ENCODE peak calls at places on chromosome 13, in ten cellular contexts. S is transverse colon, F is body of pancreas, R is neural progenitor cell, Y is IMR-90, C is right cardiac atrium, Q is heart left ventricle, M is heart right ventricle, P is mucosa of descending colon, J is uterus. T is an unnamed sample. For H3K4me1, the result is how much of the 10 kb centered on the place peaks cover.

GRCh38 chr13:74047925-74048324 is 86.3 kb downstream of the KLF12 start:
- DNase-seq in S (peak), F (no peak), R (peak), Y (no peak), C (no peak), Q (no peak), M (no peak), P (no peak), J (no peak), T (no peak)

GRCh38 chr13:59584902-59585670 is 578.6 kb downstream of the DIAPH3 start:
- DNase-seq in S (no peak), F (no peak), R (no peak), Y (no peak), C (no peak), Q (no peak), M (no peak), P (no peak), J (no peak), T (no peak)

GRCh38 chr13:79918620-79919019 is 422.3 kb downstream of the SPRY2 start:
- DNase-seq in S (no peak), F (no peak), R (peak), Y (no peak), C (no peak), Q (no peak), M (no peak), P (no peak), J (no peak), T (no peak)

GRCh38 chr13:46613409-46614049 is 60.6 kb downstream of the LRCH1 start:
- DNase-seq in S (no peak), F (no peak), R (no peak), Y (peak), C (no peak), Q (no peak), M (no peak), P (no peak), J (no peak), T (no peak)

GRCh38 chr13:111566567-111566966 is 246.1 kb downstream of the TEX29 start:
- DNase-seq in S (no peak), F (no peak), R (no peak), Y (no peak), C (no peak), Q (no peak), M (no peak), P (no peak), J (no peak), T (no peak)

GRCh38 chr13:26185720-26186119 is 36.4 kb downstream of the RNF6 start:
- DNase-seq in S (no peak), F (no peak), R (no peak), Y (peak), C (no peak), Q (no peak), M (no peak), P (no peak), J (no peak), T (no peak)

GRCh38 chr13:39910833-39911232 is 255.4 kb downstream of the COG6 start:
- DNase-seq in S (no peak), F (no peak), R (no peak), Y (no peak), C (peak), Q (no peak), M (peak), P (no peak), J (no peak), T (peak)

GRCh38 chr13:50365683-50366391 is 350.6 kb downstream of the KCNRG start:
- DNase-seq in S (peak), F (peak), R (no peak), Y (no peak), C (no peak), Q (no peak), M (no peak), P (no peak), J (no peak), T (no peak)

GRCh38 chr13:100300708-100301107 is 211.8 kb downstream of the PCCA start:
- DNase-seq in S (no peak), F (no peak), R (peak), Y (no peak), C (no peak), Q (no peak), M (no peak), P (no peak), J (no peak), T (no peak)

GRCh38 chr13:40986328-40986856 is 32.7 kb downstream of the ELF1 start:
- DNase-seq in S (no peak), F (peak), R (no peak), Y (peak), C (no peak), Q (no peak), M (no peak), P (no peak), J (no peak), T (no peak)
- H3K4me1 ChIP-seq in S (under half), F (half or more), R (under half), Y (under half), C (under half), Q (under half), M (half or more), P (under half), J (under half), T (under half)

GRCh38 chr13:95677564-95678386 is 836 bp downstream of the DNAJC3 start:
- DNase-seq in S (peak), F (peak), R (peak), Y (peak), C (peak), Q (no peak), M (no peak), P (no peak), J (peak), T (no peak)

GRCh38 chr13:95679722-95680121 is 2.8 kb downstream of the DNAJC3 start:
- DNase-seq in S (no peak), F (no peak), R (no peak), Y (no peak), C (no peak), Q (no peak), M (no peak), P (no peak), J (no peak), T (no peak)

GRCh38 chr13:95676775-95677563 is at the start of gene DNAJC3:
- DNase-seq in S (peak), F (peak), R (peak), Y (peak), C (peak), Q (peak), M (peak), P (peak), J (peak), T (peak)

GRCh38 chr13:95676100-95676774 is 702 bp upstream of the DNAJC3 start:
- DNase-seq in S (peak), F (peak), R (no peak), Y (peak), C (no peak), Q (no peak), M (no peak), P (no peak), J (no peak), T (no peak)

GRCh38 chr13:95678967-95679366 is 2.0 kb downstream of the DNAJC3 start:
- DNase-seq in S (no peak), F (no peak), R (no peak), Y (no peak), C (no peak), Q (no peak), M (no peak), P (no peak), J (no peak), T (no peak)
- H3K4me3 ChIP-seq in S (no peak), F (no peak), R (peak), Y (no peak), C (peak), Q (no peak), M (peak), P (no peak), J (no peak), T (peak)

GRCh38 chr13:114153485-114154080 is 21.2 kb upstream of the RASA3 start:
- DNase-seq in S (no peak), F (no peak), R (no peak), Y (no peak), C (no peak), Q (no peak), M (no peak), P (no peak), J (no peak), T (no peak)
- H3K4me1 ChIP-seq in S (under half), F (under half), R (under half), Y (under half), C (under half), Q (under half), M (under half), P (under half), J (under half), T (under half)

GRCh38 chr13:98976338-98976737 is 1.5 kb downstream of the DOCK9 start:
- DNase-seq in S (no peak), F (no peak), R (no peak), Y (peak), C (no peak), Q (no peak), M (no peak), P (no peak), J (no peak), T (no peak)
- H3K4me3 ChIP-seq in S (no peak), F (no peak), R (peak), Y (no peak), C (peak), Q (peak), M (peak), P (no peak), J (no peak), T (peak)

DNA sequence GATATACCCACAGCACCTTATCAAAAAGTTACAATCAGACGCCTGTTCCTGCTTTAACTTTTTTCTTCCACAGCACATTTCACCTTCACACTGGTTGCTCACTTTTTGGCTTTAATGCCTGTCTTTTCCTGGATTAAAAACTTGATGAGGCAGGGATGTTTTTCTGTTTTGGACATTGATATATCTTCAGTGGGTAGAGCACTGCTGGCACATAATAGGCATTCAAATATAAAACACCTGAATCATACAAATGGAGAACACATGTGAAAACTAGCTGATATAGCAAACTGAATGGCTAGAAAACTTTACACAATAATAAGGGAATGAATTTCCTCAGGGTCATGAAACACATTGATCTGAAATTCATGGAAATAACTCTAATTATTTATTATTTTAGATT is 65.6 kb downstream of the STARD13 start:
- DNase-seq in S (no peak), F (no peak), R (no peak), Y (no peak), C (no peak), Q (no peak), M (no peak), P (no peak), J (no peak), T (no peak)
- H3K4me1 ChIP-seq in S (under half), F (under half), R (under half), Y (under half), C (under half), Q (under half), M (half or more), P (under half), J (under half), T (under half)

DNA sequence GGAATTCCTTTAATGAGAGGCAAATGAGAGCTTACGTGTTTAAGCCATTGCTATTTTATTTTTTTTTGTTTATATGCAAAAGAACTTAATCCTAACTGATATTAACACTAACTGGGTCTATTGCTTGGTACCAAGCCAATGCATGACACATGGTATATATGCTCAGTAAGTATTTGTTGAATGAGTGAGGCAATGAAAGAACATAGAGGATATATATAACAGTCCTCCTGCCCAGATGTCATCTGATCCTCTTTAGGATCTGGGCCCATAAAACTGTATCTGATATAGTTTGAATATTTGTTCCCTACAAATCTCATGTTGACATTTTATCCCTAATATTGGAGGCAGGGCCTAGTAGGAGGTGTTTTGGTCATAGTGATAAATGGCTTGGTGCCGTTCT is 13.0 kb upstream of the ALOX5AP start:
- DNase-seq in S (no peak), F (no peak), R (no peak), Y (peak), C (no peak), Q (no peak), M (no peak), P (no peak), J (no peak), T (no peak)
- H3K4me3 ChIP-seq in S (no peak), F (no peak), R (no peak), Y (no peak), C (no peak), Q (no peak), M (no peak), P (no peak), J (no peak), T (no peak)

GRCh38 chr13:75402787-75403186 is 79.2 kb downstream of the TBC1D4 start:
- DNase-seq in S (no peak), F (no peak), R (peak), Y (no peak), C (peak), Q (peak), M (peak), P (no peak), J (no peak), T (peak)

GRCh38 chr13:75399879-75400217 is 82.1 kb downstream of the TBC1D4 start:
- DNase-seq in S (no peak), F (no peak), R (no peak), Y (no peak), C (no peak), Q (no peak), M (no peak), P (no peak), J (no peak), T (no peak)

GRCh38 chr13:75398072-75398471 is 83.9 kb downstream of the TBC1D4 start:
- DNase-seq in S (no peak), F (no peak), R (no peak), Y (no peak), C (no peak), Q (no peak), M (no peak), P (no peak), J (no peak), T (no peak)

GRCh38 chr13:75399168-75399878 is 82.6 kb downstream of the TBC1D4 start:
- DNase-seq in S (no peak), F (no peak), R (no peak), Y (no peak), C (no peak), Q (no peak), M (no peak), P (no peak), J (no peak), T (no peak)

DNA sequence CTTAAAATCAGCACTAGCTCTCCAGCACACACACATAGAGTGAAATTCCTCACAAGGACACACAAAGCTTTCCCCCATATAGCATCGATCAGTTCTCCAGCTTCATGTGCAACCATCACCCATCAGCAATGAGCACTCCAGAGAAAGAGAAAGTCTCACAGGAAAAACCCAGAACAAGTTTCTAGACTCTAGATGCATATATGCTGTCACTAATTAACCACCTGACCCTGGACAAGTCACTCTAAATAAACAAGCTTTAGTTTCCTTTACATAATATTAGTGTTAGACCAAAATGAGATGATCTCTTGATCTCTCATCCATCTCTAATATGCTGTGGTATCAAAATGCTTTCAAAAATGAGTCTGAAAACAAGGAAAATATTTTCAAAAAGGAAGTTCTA is 81.2 kb downstream of the TBC1D4 start:
- DNase-seq in S (no peak), F (no peak), R (no peak), Y (no peak), C (no peak), Q (no peak), M (no peak), P (no peak), J (no peak), T (no peak)
- H3K4me1 ChIP-seq in S (under half), F (under half), R (under half), Y (under half), C (under half), Q (under half), M (half or more), P (under half), J (under half), T (half or more)

GRCh38 chr13:35159041-35159440 is 217.0 kb downstream of the NBEA start:
- DNase-seq in S (no peak), F (no peak), R (no peak), Y (no peak), C (no peak), Q (no peak), M (no peak), P (no peak), J (no peak), T (no peak)

GRCh38 chr13:35160921-35161320 is 218.9 kb downstream of the NBEA start:
- DNase-seq in S (no peak), F (no peak), R (no peak), Y (no peak), C (no peak), Q (no peak), M (no peak), P (no peak), J (no peak), T (no peak)

GRCh38 chr13:35162420-35162819 is 220.3 kb downstream of the NBEA start:
- DNase-seq in S (no peak), F (no peak), R (no peak), Y (no peak), C (no peak), Q (no peak), M (no peak), P (no peak), J (no peak), T (no peak)

DNA sequence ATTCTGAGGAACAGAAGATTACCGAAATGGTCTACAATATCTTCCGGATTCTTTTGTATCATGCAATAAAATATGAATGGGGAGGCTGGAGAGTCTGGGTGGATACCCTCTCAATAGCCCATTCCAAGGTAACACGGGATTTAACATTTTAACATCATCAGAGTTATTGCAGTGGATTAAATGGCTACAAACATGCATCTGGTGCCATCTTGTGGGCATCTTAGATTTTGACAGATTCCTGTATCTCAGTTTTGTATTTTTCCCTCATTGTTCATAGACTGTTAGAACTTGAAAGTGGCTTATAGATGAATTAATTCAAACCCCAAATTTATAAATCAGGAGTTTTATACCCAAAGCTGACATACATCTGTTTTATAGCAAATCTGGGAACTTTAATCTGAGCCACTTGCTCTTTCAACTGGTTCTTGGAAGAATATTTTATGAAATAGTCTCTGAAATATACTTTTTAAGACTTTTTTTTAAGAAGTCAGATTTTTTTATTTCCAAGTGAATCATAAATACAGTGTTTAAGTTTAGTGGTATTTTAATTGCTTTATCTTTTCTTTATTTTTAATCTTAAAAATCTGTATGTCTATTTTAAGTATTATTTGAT is 215.2 kb downstream of the NBEA start:
- DNase-seq in S (peak), F (peak), R (peak), Y (peak), C (no peak), Q (no peak), M (no peak), P (no peak), J (peak), T (no peak)
- H3K4me3 ChIP-seq in S (no peak), F (no peak), R (no peak), Y (no peak), C (no peak), Q (no peak), M (no peak), P (no peak), J (no peak), T (no peak)

DNA sequence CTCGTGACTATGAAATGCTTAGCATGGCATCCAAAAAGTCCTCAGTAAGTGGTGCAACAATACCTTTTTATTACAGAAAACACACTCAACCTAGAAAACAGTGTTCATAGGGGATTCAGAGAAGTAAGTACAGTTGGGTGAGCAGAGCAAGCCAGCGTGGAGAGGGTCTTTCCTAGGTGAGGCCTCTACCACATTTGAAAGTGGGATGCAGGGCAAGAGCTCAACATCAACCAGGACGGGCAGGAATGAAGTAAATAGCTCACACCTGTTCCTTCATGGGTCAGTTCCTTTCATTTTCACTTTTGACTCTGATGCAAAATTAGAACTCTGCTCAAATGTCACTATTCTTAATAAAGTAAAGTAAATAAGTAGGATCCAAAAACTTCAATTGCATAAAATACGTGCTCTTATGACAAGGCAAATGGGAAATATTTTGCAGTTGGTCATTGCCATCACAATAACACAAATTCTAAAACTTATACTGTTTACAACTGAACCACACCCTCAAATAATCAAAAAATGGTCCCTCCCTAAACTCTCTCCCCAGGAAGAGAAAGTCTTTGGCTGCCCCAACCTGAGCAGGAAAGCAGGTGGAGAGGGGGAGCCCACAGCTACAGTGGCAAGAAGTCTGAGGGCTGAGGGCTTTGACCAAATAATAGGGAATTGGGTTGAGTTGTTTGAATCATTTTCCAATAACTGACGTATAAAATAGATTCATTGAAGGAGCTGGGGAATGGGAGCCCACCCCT is 20.2 kb downstream of the CHAMP1 start:
- DNase-seq in S (no peak), F (no peak), R (no peak), Y (no peak), C (no peak), Q (no peak), M (no peak), P (no peak), J (no peak), T (no peak)
- H3K4me1 ChIP-seq in S (under half), F (under half), R (under half), Y (under half), C (under half), Q (under half), M (under half), P (under half), J (under half), T (under half)

T was measured in psoas muscle.